ENCODE peak calls at places on chromosomes 13 and 19, in five cellular contexts. O is A549, E is IMR-90, Q is right lobe of liver, S is upper lobe of left lung. B is an unnamed sample.

GRCh38 chr13:113297370-113297871 is 382 bp downstream of the LAMP1 start:
- ATAC-seq in S (no peak), Q (peak; percentile 2), O (no peak), E (no peak), B (peak; percentile 22)

GRCh38 chr19:37594982-37595382 is 306 bp downstream of the ZNF540 start:
- ATAC-seq in Q (peak; percentile 64), E (peak; percentile 58), S (peak; percentile 88), O (peak; percentile 64), B (peak; percentile 70)

GRCh38 chr19:17988161-17988560 is 19.8 kb upstream of the ARRDC2 start:
- ATAC-seq in S (no peak), O (no peak), E (no peak), Q (no peak), B (no peak)

GRCh38 chr19:1873524-1874473 is 10.4 kb upstream of the KLF16 start:
- ATAC-seq in O (no peak), E (no peak), S (no peak), Q (peak; percentile 9), B (no peak)

GRCh38 chr13:27018230-27018875 is 153.3 kb downstream of the USP12 start:
- ATAC-seq in Q (peak; percentile 96), O (no peak), S (peak; percentile 14), E (no peak), B (no peak)

GRCh38 chr13:30718661-30719520 is 16.5 kb upstream of the ALOX5AP start:
- ATAC-seq in Q (no peak), S (peak; percentile 78), E (peak; percentile 93), O (peak; percentile 88), B (no peak)

GRCh38 chr13:59016250-59016649 is 1147.5 kb downstream of the DIAPH3 start:
- ATAC-seq in Q (no peak), O (no peak), S (no peak), E (no peak), B (no peak)

GRCh38 chr13:32722340-32722739 is 136.1 kb downstream of the PDS5B start:
- ATAC-seq in E (no peak), O (no peak), Q (no peak), S (no peak), B (no peak)

GRCh38 chr13:41589434-41589833 is 132.1 kb downstream of the RGCC start:
- ATAC-seq in Q (no peak), O (no peak), E (no peak), S (no peak), B (no peak)

GRCh38 chr13:24076124-24076523 is 84.4 kb upstream of the SPATA13 start:
- ATAC-seq in S (no peak), Q (peak; percentile 88), E (no peak), O (peak; percentile 33), B (no peak)

GRCh38 chr19:35141627-35142401 is 1.2 kb upstream of the FXYD7 start:
- ATAC-seq in O (no peak), Q (no peak), S (no peak), E (no peak), B (no peak)

GRCh38 chr13:44591316-44591715 is 15.2 kb upstream of the TSC22D1 start:
- ATAC-seq in Q (peak; percentile 38), O (peak; percentile 82), E (no peak), S (no peak), B (no peak)

GRCh38 chr19:1213391-1214286 is 8.1 kb downstream of the STK11 start:
- ATAC-seq in Q (peak; percentile 63), O (no peak), E (peak; percentile 27), S (peak; percentile 76), B (peak; percentile 66)

GRCh38 chr13:42997381-42997780 is 5.3 kb upstream of the EPSTI1 start:
- ATAC-seq in O (no peak), S (no peak), Q (no peak), E (peak; percentile 60), B (no peak)

GRCh38 chr13:68051910-68052309 is 821.8 kb upstream of the PCDH9 start:
- ATAC-seq in Q (no peak), O (no peak), S (no peak), E (no peak), B (no peak)

GRCh38 chr19:19098703-19099632 is 35.2 kb downstream of the SLC25A42 start:
- ATAC-seq in O (peak; percentile 67), Q (peak; percentile 78), S (no peak), E (peak; percentile 37), B (no peak)

GRCh38 chr13:60755380-60756163 is 358.6 kb downstream of the TDRD3 start:
- ATAC-seq in O (no peak), E (no peak), S (no peak), Q (no peak), B (no peak)

GRCh38 chr19:23403024-23403423 is 7.8 kb upstream of the ZNF91 start:
- ATAC-seq in E (no peak), O (no peak), Q (no peak), S (no peak), B (no peak)

GRCh38 chr13:71217827-71218226 is 649.2 kb downstream of the DACH1 start:
- ATAC-seq in O (no peak), S (peak; percentile 23), Q (no peak), E (no peak), B (no peak)

GRCh38 chr19:19110410-19111137 is 27.7 kb downstream of the TMEM161A start:
- ATAC-seq in S (no peak), Q (no peak), O (peak; percentile 67), E (no peak), B (no peak)

GRCh38 chr13:24623141-24623665 is 57.0 kb upstream of the ATP12A start:
- ATAC-seq in Q (no peak), O (no peak), E (no peak), S (no peak), B (no peak)

GRCh38 chr19:30873003-30873402 is 476.2 kb downstream of the TSHZ3 start:
- ATAC-seq in Q (no peak), S (no peak), E (no peak), O (no peak), B (no peak)

GRCh38 chr19:54045771-54046170 is 17.9 kb downstream of the VSTM1 start:
- ATAC-seq in E (no peak), S (no peak), O (no peak), Q (no peak), B (no peak)

GRCh38 chr19:35756373-35757230 is at the start of gene HSPB6:
- ATAC-seq in S (peak; percentile 28), E (peak; percentile 26), Q (no peak), O (no peak), B (peak; percentile 13)

GRCh38 chr13:91017669-91018053 is 329.8 kb upstream of the MIR17HG start:
- ATAC-seq in E (no peak), O (peak; percentile 74), S (no peak), Q (no peak), B (no peak)

GRCh38 chr19:47406711-47407416 is 12.5 kb downstream of the MEIS3 start:
- ATAC-seq in S (peak; percentile 32), E (peak; percentile 61), Q (peak; percentile 54), O (peak; percentile 50), B (no peak)

GRCh38 chr13:35789335-35790166 is 313.1 kb upstream of the MAB21L1 start:
- ATAC-seq in O (peak; percentile 74), E (peak; percentile 86), S (peak; percentile 61), Q (peak; percentile 65), B (no peak)

GRCh38 chr13:92354583-92354982 is 872.0 kb upstream of the GPC6 start:
- ATAC-seq in S (no peak), O (no peak), E (no peak), Q (no peak), B (no peak)

GRCh38 chr13:42478531-42479156 is 95.3 kb upstream of the TNFSF11 start:
- ATAC-seq in O (peak; percentile 77), E (no peak), Q (peak; percentile 68), S (no peak), B (no peak)

GRCh38 chr19:13841339-13842293 is 35.3 kb upstream of the NANOS3 start:
- ATAC-seq in O (peak; percentile 5), Q (peak; percentile 1), S (peak; percentile 1), E (no peak), B (no peak)
- TF ChIP-seq POLR2A in O (no peak), Q (no peak), S (no peak), E (peak; percentile 19), B (peak; percentile 33)

GRCh38 chr13:76668716-76669115 is 217.5 kb downstream of the KCTD12 start:
- ATAC-seq in S (no peak), E (no peak), Q (no peak), O (no peak), B (no peak)

GRCh38 chr13:76668141-76668540 is 218.1 kb downstream of the KCTD12 start:
- ATAC-seq in Q (no peak), E (peak; percentile 15), S (no peak), O (no peak), B (no peak)

GRCh38 chr13:76663941-76664340 is 222.3 kb downstream of the KCTD12 start:
- ATAC-seq in Q (no peak), S (peak; percentile 74), O (no peak), E (peak; percentile 35), B (peak; percentile 71)

GRCh38 chr13:76672422-76672821 is 213.8 kb downstream of the KCTD12 start:
- ATAC-seq in E (no peak), Q (no peak), S (peak; percentile 24), O (no peak), B (no peak)

DNA sequence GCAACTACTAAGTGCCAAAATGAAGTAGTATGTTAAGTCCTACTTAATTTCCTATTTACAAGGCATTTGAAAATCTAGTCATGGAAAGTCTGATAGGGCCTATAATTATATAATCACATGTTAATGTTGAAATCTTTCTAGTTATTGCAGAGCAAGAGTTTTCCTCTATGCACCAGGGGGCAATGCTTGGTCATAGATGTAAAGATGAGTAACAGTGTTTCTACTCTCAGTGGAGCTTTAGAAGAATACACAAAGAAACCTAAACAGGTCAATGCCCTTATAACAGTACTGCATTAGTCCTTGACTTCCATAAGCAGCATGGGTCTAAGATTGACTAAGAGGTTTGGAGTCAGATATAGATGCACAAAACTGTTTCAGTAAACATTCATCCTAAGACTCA is 218.7 kb downstream of the KCTD12 start:
- ATAC-seq in E (peak; percentile 94), Q (peak; percentile 69), O (peak; percentile 45), S (peak; percentile 66), B (peak; percentile 29)
- TF ChIP-seq CTCF in E (peak; percentile 82), Q (peak; percentile 16), O (no peak), S (peak; percentile 41), B (peak; percentile 40)

DNA sequence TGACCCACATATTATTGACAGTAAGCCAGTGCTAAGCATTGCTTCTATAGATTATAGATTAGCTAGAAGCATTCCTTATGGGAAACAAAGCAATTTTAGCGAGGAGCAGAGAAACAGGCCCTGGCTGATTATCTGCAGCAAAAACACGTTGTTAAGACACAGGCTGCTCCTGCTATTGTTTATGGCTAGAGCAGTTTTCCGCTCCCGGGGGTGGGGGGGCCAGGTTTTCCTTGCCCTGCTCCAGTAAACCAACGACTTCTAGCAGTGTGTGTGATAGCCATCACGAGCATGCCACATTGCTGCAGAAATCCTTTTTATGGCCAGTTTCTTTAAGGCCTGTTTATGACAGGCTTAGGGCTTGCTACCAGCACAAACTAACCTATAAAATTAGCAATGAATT is 18.5 kb upstream of the IL17D start:
- ATAC-seq in O (no peak), E (no peak), Q (no peak), S (no peak), B (no peak)
- H3K27ac ChIP-seq in O (no peak overlapping the region), E (no peak overlapping the region), Q (no peak overlapping the region), S (no peak overlapping the region), B (no peak overlapping the region)

GRCh38 chr19:3082331-3082730 is 11.8 kb upstream of the GNA11 start:
- ATAC-seq in O (no peak), E (no peak), S (no peak), Q (no peak), B (no peak)

GRCh38 chr19:3083964-3084363 is 10.2 kb upstream of the GNA11 start:
- ATAC-seq in S (no peak), O (no peak), E (no peak), Q (no peak), B (no peak)

GRCh38 chr19:3075605-3076431 is 13.5 kb upstream of the TLE5 start:
- ATAC-seq in S (peak; percentile 84), O (peak; percentile 86), Q (peak; percentile 90), E (peak; percentile 75), B (peak; percentile 60)

GRCh38 chr19:3079578-3079977 is 14.6 kb upstream of the GNA11 start:
- ATAC-seq in Q (no peak), E (no peak), S (no peak), O (no peak), B (no peak)

GRCh38 chr19:3080281-3080680 is 13.9 kb upstream of the GNA11 start:
- ATAC-seq in O (no peak), E (peak; percentile 84), Q (peak; percentile 36), S (peak; percentile 66), B (peak; percentile 64)
- TF ChIP-seq POLR2A in O (no peak), E (no peak), Q (no peak), S (no peak), B (no peak)

B was measured in gastroesophageal sphincter.